ENCODE peak calls at places on chromosomes 6 and 20, in six cellular contexts. B is NB4, T is IMR-90, D is ovary, P is brain microvascular endothelial cell, U is AG10803. S is an unnamed sample.
A peak's percentile ranks its signal among the peaks of the same experiment; 100 is the strongest.

GRCh38 chr20:22974354-22974753 is 60.8 kb upstream of the SSTR4 start:
- DNase-seq in D (no peak), B (peak; percentile 45), T (no peak), P (peak; percentile 22), U (no peak), S (no peak)

GRCh38 chr6:48977573-48977972 is 485.5 kb downstream of the MMUT start:
- DNase-seq in T (peak; percentile 40), U (no peak), D (no peak), B (no peak), P (no peak), S (no peak)

GRCh38 chr6:65191412-65191811 is 515.6 kb downstream of the EYS start:
- DNase-seq in U (no peak), T (no peak), D (no peak), B (no peak), P (no peak), S (no peak)

GRCh38 chr6:139762587-139763031 is 388.2 kb upstream of the CITED2 start:
- DNase-seq in B (peak; percentile 69), U (peak; percentile 47), D (no peak), T (peak; percentile 19), P (no peak), S (peak; percentile 90)

GRCh38 chr6:134626131-134626530 is 308.2 kb upstream of the SGK1 start:
- DNase-seq in U (peak; percentile 48), P (no peak), T (no peak), D (no peak), B (no peak), S (no peak)

GRCh38 chr6:161948462-161948861 is 674.6 kb upstream of the AGPAT4 start:
- DNase-seq in D (no peak), T (no peak), P (no peak), U (no peak), B (no peak), S (no peak)

GRCh38 chr6:56242343-56242742 is 5.0 kb downstream of the COL21A1 start:
- DNase-seq in U (no peak), T (no peak), P (no peak), B (no peak), D (no peak), S (no peak)

GRCh38 chr6:137171824-137172733 is 1.4 kb downstream of the IL22RA2 start:
- DNase-seq in U (no peak), D (no peak), T (no peak), B (no peak), P (no peak), S (peak; percentile 51)

GRCh38 chr6:156808287-156808686 is 31.1 kb downstream of the ARID1B start:
- DNase-seq in B (no peak), U (peak; percentile 34), D (no peak), P (no peak), T (peak; percentile 13), S (no peak)

GRCh38 chr6:111824608-111825337 is 48.5 kb downstream of the FYN start:
- DNase-seq in B (no peak), D (no peak), P (no peak), T (peak; percentile 36), U (no peak), S (no peak)

GRCh38 chr6:36544228-36544627 is 3.1 kb downstream of the STK38 start:
- DNase-seq in D (no peak), T (no peak), B (peak; percentile 74), U (peak; percentile 88), P (no peak), S (no peak)

GRCh38 chr6:138377844-138378243 is at the start of gene SMIM28:
- DNase-seq in B (no peak), U (no peak), T (no peak), P (no peak), D (no peak), S (no peak)

GRCh38 chr20:41330343-41330720 is 10.3 kb upstream of the LPIN3 start:
- DNase-seq in B (no peak), T (peak; percentile 51), P (peak; percentile 50), D (no peak), U (peak; percentile 68), S (no peak)

GRCh38 chr20:32975698-32976674 is 28.2 kb downstream of the SUN5 start:
- DNase-seq in T (no peak), B (no peak), U (no peak), P (no peak), D (no peak), S (no peak)

GRCh38 chr6:32046450-32047083 is 8.4 kb downstream of the CYP21A2 start:
- DNase-seq in P (no peak), D (peak; percentile 78), T (no peak), B (no peak), U (peak; percentile 11), S (no peak)
- H3K4me3 ChIP-seq in P (no peak overlapping the region), D (no peak overlapping the region), T (no peak overlapping the region), B (no peak overlapping the region), U (no peak overlapping the region), S (no peak overlapping the region)

GRCh38 chr6:149563928-149564325 is 2.2 kb upstream of the GINM1 start:
- DNase-seq in D (no peak), T (no peak), B (no peak), U (no peak), P (no peak), S (no peak)
- TF ChIP-seq CTCF in D (no peak), T (no peak), B (no peak), U (no peak), P (no peak), S (no peak)

GRCh38 chr20:57711311-57711712 is 1.5 kb upstream of the PMEPA1 start:
- DNase-seq in D (no peak), T (no peak), U (no peak), P (no peak), B (no peak), S (no peak)
- H3K4me3 ChIP-seq in D (peak overlapping the region; percentile 88), T (no peak overlapping the region), U (no peak overlapping the region), P (peak overlapping the region; percentile 1), B (no peak overlapping the region), S (peak overlapping the region; percentile 98)

GRCh38 chr20:43911066-43911465 is 3.6 kb upstream of the TOX2 start:
- DNase-seq in D (no peak), P (peak; percentile 59), U (peak; percentile 59), B (peak; percentile 60), T (peak; percentile 82), S (no peak)
- TF ChIP-seq CTCF in D (no peak), P (peak; percentile 64), U (no peak), B (no peak), T (peak; percentile 46), S (peak; percentile 34)

DNA sequence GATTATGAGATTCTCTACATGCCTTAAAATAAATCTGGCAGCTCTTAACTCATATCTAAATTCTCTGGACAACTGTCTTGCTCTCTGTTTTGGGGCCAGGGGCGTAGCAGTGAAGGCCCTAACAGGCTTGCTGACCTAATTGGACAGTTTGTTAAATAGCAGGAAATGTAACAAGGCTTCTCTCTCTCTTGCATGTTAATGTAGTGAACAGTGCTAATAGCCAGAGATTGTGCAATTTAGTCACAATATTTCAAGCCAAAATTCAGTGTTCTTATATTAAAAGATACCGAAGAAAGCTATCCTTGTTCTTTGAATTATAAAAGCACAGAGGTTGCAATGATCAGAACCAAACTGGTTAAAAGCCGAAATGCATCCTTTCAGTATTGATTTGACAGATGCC is 3.0 kb downstream of the PPP1R3D start:
- DNase-seq in B (peak; percentile 42), T (no peak), P (no peak), U (peak; percentile 35), D (no peak), S (no peak)
- H3K4me3 ChIP-seq in B (peak overlapping the region; percentile 18), T (no peak overlapping the region), P (no peak overlapping the region), U (peak overlapping the region; percentile 14), D (no peak overlapping the region), S (no peak overlapping the region)

DNA sequence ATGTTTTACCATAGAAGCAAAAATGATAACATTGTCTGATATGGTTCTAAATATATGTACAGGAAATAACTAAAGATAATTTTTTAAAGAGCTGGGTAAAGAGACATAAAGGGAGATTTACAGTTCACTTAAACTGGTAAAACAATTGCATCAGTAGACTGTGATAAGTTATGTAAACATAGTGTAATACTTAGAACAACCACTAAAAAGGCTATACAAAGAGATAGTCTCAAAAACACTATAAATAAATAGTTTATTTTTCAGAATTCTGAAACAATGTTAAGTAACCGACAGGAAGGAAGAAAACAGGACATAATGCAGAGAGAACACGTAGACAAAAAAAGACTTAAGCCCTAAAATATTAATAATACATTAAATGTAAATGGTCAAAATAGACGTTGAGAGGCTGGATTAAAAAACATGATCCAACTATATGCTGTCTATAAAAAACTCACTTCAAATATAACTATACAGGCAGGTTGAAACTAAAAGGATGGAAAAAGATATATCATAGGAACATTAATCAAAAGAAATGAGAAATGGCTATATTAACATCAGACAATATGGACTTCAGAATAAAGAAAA is 32.7 kb upstream of the ATXN1 start:
- DNase-seq in D (no peak), B (no peak), T (no peak), U (no peak), P (no peak), S (no peak)
- TF ChIP-seq CTCF in D (no peak), B (no peak), T (peak; percentile 9), U (no peak), P (no peak), S (no peak)

DNA sequence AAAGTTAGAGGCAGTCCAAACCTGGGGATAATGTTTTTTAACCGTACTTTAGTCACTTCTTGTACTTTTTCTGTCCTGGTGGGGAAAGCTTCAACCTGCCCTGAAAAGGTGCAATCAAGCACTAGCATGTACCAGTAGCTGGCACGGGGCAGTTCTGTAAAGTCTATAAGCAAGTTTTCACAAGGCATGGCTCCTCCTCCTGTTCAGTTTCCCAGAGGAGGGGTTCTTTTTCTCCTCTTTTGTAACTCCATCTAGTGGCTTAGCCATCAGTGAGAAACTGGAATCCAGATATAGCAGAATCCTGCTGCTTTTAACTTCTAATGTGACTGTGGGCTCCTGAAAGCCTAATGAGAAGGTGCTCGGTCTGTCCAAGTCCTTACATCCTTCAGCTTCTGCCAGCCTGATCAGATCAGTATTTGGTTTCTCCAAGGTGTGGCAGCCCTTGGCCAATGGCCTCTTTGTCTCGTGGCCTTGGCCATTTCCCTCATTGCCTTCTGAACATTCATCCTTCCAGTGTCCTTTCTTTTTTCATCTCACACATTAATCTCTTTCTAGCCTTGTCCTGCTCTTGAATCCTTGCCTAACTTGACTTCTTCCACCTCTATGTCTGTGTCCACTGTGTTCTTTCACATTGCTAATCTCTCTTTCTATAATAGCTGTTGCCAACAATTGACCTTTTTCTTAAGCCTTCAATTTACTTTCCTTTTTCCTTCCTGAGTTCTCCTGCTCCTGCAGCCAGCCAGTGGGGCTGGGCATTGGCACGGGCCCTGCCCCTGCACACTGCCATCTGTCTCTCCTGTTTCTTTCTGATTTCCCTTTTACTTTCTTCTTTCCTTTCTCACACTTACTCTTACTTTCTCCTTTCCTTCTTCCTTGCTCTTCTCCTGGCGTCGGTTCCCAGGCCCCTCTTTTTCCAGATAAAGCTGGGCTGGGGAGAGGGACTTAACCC is 222.0 kb upstream of the SYNCRIP start:
- DNase-seq in P (no peak), B (peak; percentile 20), D (no peak), T (peak; percentile 31), U (peak; percentile 11), S (no peak)
- H3K4me3 ChIP-seq in P (no peak overlapping the region), B (no peak overlapping the region), D (peak overlapping the region; percentile 45), T (no peak overlapping the region), U (peak overlapping the region; percentile 5), S (peak overlapping the region; percentile 58)

GRCh38 chr6:1312444-1313363 is 806 bp downstream of the FOXQ1 start:
- DNase-seq in B (peak; percentile 83), D (no peak), U (no peak), P (no peak), T (no peak), S (no peak)
- TF ChIP-seq CTCF in B (no peak), D (no peak), U (no peak), P (peak; percentile 1), T (no peak), S (peak; percentile 30)

GRCh38 chr20:5657873-5658200 is 92.4 kb upstream of the SHLD1 start:
- DNase-seq in T (no peak), P (no peak), U (no peak), D (no peak), B (no peak), S (no peak)
- H3K4me3 ChIP-seq in T (no peak overlapping the region), P (no peak overlapping the region), U (no peak overlapping the region), D (no peak overlapping the region), B (no peak overlapping the region), S (no peak overlapping the region)

GRCh38 chr6:74870403-74870802 is 335.4 kb downstream of the COL12A1 start:
- DNase-seq in T (no peak), B (peak; percentile 3), U (peak; percentile 75), D (no peak), P (peak; percentile 49), S (no peak)
- TF ChIP-seq CTCF in T (no peak), B (no peak), U (peak; percentile 10), D (no peak), P (peak; percentile 37), S (peak; percentile 33)